ENCODE peak calls at places on chromosome 1, in eight cellular contexts. One of them, this sample, is unnamed.
A peak's percentile ranks its signal among the peaks of the same experiment; 100 is the strongest.

GRCh38 chr1:40944841-40945430 is 34.6 kb upstream of the CTPS1 start:
- DNase-seq in PC-3: peak; percentile 17
- DNase-seq in BE2C: no peak
- DNase-seq in PC-9: no peak
- DNase-seq in WERI-Rb-1: no peak
- DNase-seq in nephron progenitor cell: no peak
- DNase-seq in T47D: no peak
- DNase-seq in ascending aorta: no peak
- DNase-seq in this sample: no peak

GRCh38 chr1:150281221-150281757 is 1.1 kb upstream of the CIART start:
- DNase-seq in ascending aorta: no peak
- DNase-seq in PC-9: peak; percentile 62
- DNase-seq in PC-3: peak; percentile 81
- DNase-seq in nephron progenitor cell: peak; percentile 63
- DNase-seq in T47D: no peak
- DNase-seq in BE2C: peak; percentile 70
- DNase-seq in WERI-Rb-1: peak; percentile 88
- DNase-seq in this sample: no peak

GRCh38 chr1:212743901-212744475 is 44.3 kb upstream of the BATF3 start:
- DNase-seq in BE2C: no peak
- DNase-seq in nephron progenitor cell: no peak
- DNase-seq in PC-3: no peak
- DNase-seq in T47D: no peak
- DNase-seq in WERI-Rb-1: no peak
- DNase-seq in ascending aorta: no peak
- DNase-seq in PC-9: no peak
- DNase-seq in this sample: no peak

GRCh38 chr1:86546787-86547221 is at the start of gene CLCA4:
- DNase-seq in PC-3: peak; percentile 38
- DNase-seq in nephron progenitor cell: no peak
- DNase-seq in T47D: no peak
- DNase-seq in ascending aorta: no peak
- DNase-seq in PC-9: no peak
- DNase-seq in WERI-Rb-1: no peak
- DNase-seq in BE2C: no peak
- DNase-seq in this sample: no peak

GRCh38 chr1:36160949-36161485 is 5.1 kb downstream of the MAP7D1 start:
- DNase-seq in PC-3: peak; percentile 35
- DNase-seq in nephron progenitor cell: peak; percentile 63
- DNase-seq in BE2C: no peak
- DNase-seq in WERI-Rb-1: peak; percentile 72
- DNase-seq in PC-9: peak; percentile 64
- DNase-seq in T47D: no peak
- DNase-seq in ascending aorta: no peak
- DNase-seq in this sample: no peak

GRCh38 chr1:62601412-62601971 is 4.2 kb downstream of the ANGPTL3 start:
- DNase-seq in T47D: no peak
- DNase-seq in WERI-Rb-1: no peak
- DNase-seq in PC-9: no peak
- DNase-seq in PC-3: no peak
- DNase-seq in BE2C: no peak
- DNase-seq in nephron progenitor cell: no peak
- DNase-seq in ascending aorta: no peak
- DNase-seq in this sample: no peak

GRCh38 chr1:162682013-162682419 is 49.8 kb downstream of the DDR2 start:
- DNase-seq in ascending aorta: no peak
- DNase-seq in BE2C: peak; percentile 52
- DNase-seq in PC-9: no peak
- DNase-seq in PC-3: no peak
- DNase-seq in T47D: no peak
- DNase-seq in nephron progenitor cell: no peak
- DNase-seq in WERI-Rb-1: no peak
- DNase-seq in this sample: no peak

GRCh38 chr1:65407875-65408274 is 12.6 kb upstream of the LEPR start:
- DNase-seq in ascending aorta: no peak
- DNase-seq in T47D: no peak
- DNase-seq in BE2C: no peak
- DNase-seq in PC-9: no peak
- DNase-seq in nephron progenitor cell: no peak
- DNase-seq in WERI-Rb-1: no peak
- DNase-seq in PC-3: no peak
- DNase-seq in this sample: no peak

GRCh38 chr1:164598719-164599118 is 39.7 kb downstream of the PBX1 start:
- DNase-seq in PC-3: no peak
- DNase-seq in nephron progenitor cell: no peak
- DNase-seq in BE2C: no peak
- DNase-seq in PC-9: peak; percentile 31
- DNase-seq in WERI-Rb-1: no peak
- DNase-seq in T47D: no peak
- DNase-seq in ascending aorta: no peak
- DNase-seq in this sample: no peak

GRCh38 chr1:183487686-183488442 is 15.6 kb downstream of the SMG7 start:
- DNase-seq in WERI-Rb-1: no peak
- DNase-seq in BE2C: no peak
- DNase-seq in T47D: no peak
- DNase-seq in PC-3: no peak
- DNase-seq in nephron progenitor cell: no peak
- DNase-seq in ascending aorta: no peak
- DNase-seq in PC-9: no peak
- DNase-seq in this sample: no peak